ENCODE peak calls at places on chromosome 9, in seven cellular contexts. U is transverse colon, L is A172, J is activated T-cell treated with anti-CD3 and anti-CD28 coated beads for 4 hours, P is putamen, S is GM13976, R is sciatic nerve. T is an unnamed sample.
A peak's percentile ranks its signal among the peaks of the same experiment; 100 is the strongest.

GRCh38 chr9:126329476-126330275 is 3.0 kb downstream of the MVB12B start:
- DNase-seq in U (peak; percentile 27), L (no peak), J (no peak), P (no peak), S (peak; percentile 16), R (no peak), T (no peak)

GRCh38 chr9:31027678-31028077 is 1356.8 kb upstream of the ACO1 start:
- DNase-seq in U (no peak), L (no peak), J (no peak), P (no peak), S (no peak), R (no peak), T (no peak)

GRCh38 chr9:129174724-129175514 is 3.1 kb downstream of the IER5L start:
- DNase-seq in U (peak; percentile 80), L (peak; percentile 78), J (no peak), P (peak; percentile 75), S (peak; percentile 59), R (peak; percentile 93), T (peak; percentile 76)

GRCh38 chr9:126791406-126792230 is 13.2 kb upstream of the ZBTB43 start:
- DNase-seq in U (no peak), L (peak; percentile 96), J (no peak), P (no peak), S (no peak), R (no peak), T (peak; percentile 95)

GRCh38 chr9:134375011-134375390 is 48.7 kb downstream of the RXRA start:
- DNase-seq in U (no peak), L (no peak), J (no peak), P (no peak), S (no peak), R (no peak), T (no peak)

GRCh38 chr9:87529666-87530065 is 32.0 kb downstream of the DAPK1 start:
- DNase-seq in U (no peak), L (no peak), J (no peak), P (no peak), S (no peak), R (no peak), T (no peak)

GRCh38 chr9:109560470-109561132 is 62.5 kb upstream of the PTPN3 start:
- DNase-seq in U (no peak), L (no peak), J (no peak), P (no peak), S (no peak), R (no peak), T (no peak)

GRCh38 chr9:126528967-126529366 is 84.8 kb upstream of the LMX1B start:
- DNase-seq in U (no peak), L (no peak), J (no peak), P (no peak), S (no peak), R (no peak), T (no peak)

GRCh38 chr9:128439273-128439672 is 16.5 kb upstream of the ODF2 start:
- DNase-seq in U (no peak), L (no peak), J (no peak), P (no peak), S (no peak), R (no peak), T (no peak)

GRCh38 chr9:70315389-70315788 is 56.6 kb downstream of the SMC5 start:
- DNase-seq in U (no peak), L (no peak), J (no peak), P (no peak), S (no peak), R (no peak), T (peak; percentile 45)

GRCh38 chr9:129451669-129452068 is 169.2 kb downstream of the C9orf50 start:
- DNase-seq in U (no peak), L (no peak), J (no peak), P (no peak), S (no peak), R (no peak), T (no peak)

GRCh38 chr9:121889990-121890563 is 203.0 kb downstream of the TTLL11 start:
- DNase-seq in U (no peak), L (peak; percentile 62), J (no peak), P (no peak), S (no peak), R (no peak), T (peak; percentile 65)

GRCh38 chr9:89477811-89478583 is 19.9 kb downstream of the SEMA4D start:
- DNase-seq in U (no peak), L (peak; percentile 93), J (peak; percentile 48), P (no peak), S (no peak), R (peak; percentile 56), T (no peak)

GRCh38 chr9:135226369-135227050 is 139.0 kb downstream of the OLFM1 start:
- DNase-seq in U (no peak), L (no peak), J (no peak), P (no peak), S (no peak), R (no peak), T (no peak)

GRCh38 chr9:115231116-115231515 is 113.2 kb upstream of the TNC start:
- DNase-seq in U (no peak), L (no peak), J (no peak), P (no peak), S (no peak), R (no peak), T (no peak)

GRCh38 chr9:8890695-8891094 is 1091.1 kb upstream of the DMAC1 start:
- DNase-seq in U (no peak), L (no peak), J (no peak), P (no peak), S (no peak), R (no peak), T (no peak)

GRCh38 chr9:24434183-24434582 is 111.5 kb downstream of the IZUMO3 start:
- DNase-seq in U (no peak), L (no peak), J (no peak), P (no peak), S (no peak), R (no peak), T (no peak)

GRCh38 chr9:114484854-114485443 is 20.3 kb downstream of the WHRN start:
- DNase-seq in U (no peak), L (peak; percentile 90), J (peak; percentile 28), P (no peak), S (peak; percentile 60), R (no peak), T (peak; percentile 89)

GRCh38 chr9:111900934-111901612 is 4.5 kb downstream of the UGCG start:
- DNase-seq in U (no peak), L (no peak), J (no peak), P (no peak), S (no peak), R (no peak), T (no peak)

GRCh38 chr9:136532799-136533774 is 12.8 kb downstream of the NOTCH1 start:
- DNase-seq in U (no peak), L (no peak), J (peak; percentile 55), P (no peak), S (peak; percentile 77), R (no peak), T (no peak)

GRCh38 chr9:129757045-129757444 is 4.2 kb upstream of the PTGES start:
- DNase-seq in U (no peak), L (no peak), J (no peak), P (no peak), S (no peak), R (no peak), T (no peak)

T was measured in HFFc6.